ENCODE peak calls at places on chromosomes 1 and 21, in six cellular contexts. G, C, I, L, R and K are unnamed samples. For H3K4me1, the result is how much of the 10 kb centered on the place peaks cover.

GRCh38 chr1:203144661-203145060 is 17.1 kb downstream of the ADORA1 start:
- DNase-seq in G (no peak), C (peak), I (no peak), L (no peak), R (peak), K (no peak)

GRCh38 chr1:45246760-45247159 is 40.4 kb upstream of the ZSWIM5 start:
- DNase-seq in G (peak), C (peak), I (no peak), L (no peak), R (peak), K (no peak)

GRCh38 chr21:32726742-32727477 is 903 bp downstream of the SYNJ1 start:
- DNase-seq in G (peak), C (peak), I (peak), L (no peak), R (peak), K (peak)

GRCh38 chr1:214476958-214477870 is 74.2 kb downstream of the PTPN14 start:
- DNase-seq in G (peak), C (peak), I (no peak), L (no peak), R (peak), K (no peak)

GRCh38 chr1:6093611-6094010 is 47.9 kb downstream of the KCNAB2 start:
- DNase-seq in G (no peak), C (no peak), I (no peak), L (no peak), R (no peak), K (no peak)

GRCh38 chr1:152501704-152502103 is 8.9 kb upstream of the LCE5A start:
- DNase-seq in G (no peak), C (no peak), I (no peak), L (no peak), R (peak), K (no peak)

GRCh38 chr1:68442822-68443556 is 6.8 kb downstream of the RPE65 start:
- DNase-seq in G (peak), C (peak), I (peak), L (peak), R (peak), K (peak)

GRCh38 chr1:193355179-193355578 is 168.8 kb upstream of the B3GALT2 start:
- DNase-seq in G (peak), C (peak), I (peak), L (peak), R (peak), K (no peak)

GRCh38 chr21:37225440-37225839 is 41.7 kb downstream of the VPS26C start:
- DNase-seq in G (no peak), C (no peak), I (no peak), L (no peak), R (no peak), K (no peak)

GRCh38 chr1:157146244-157146643 is 8.0 kb upstream of the ETV3 start:
- DNase-seq in G (no peak), C (no peak), I (no peak), L (no peak), R (no peak), K (no peak)

GRCh38 chr1:52504720-52505119 is 48.2 kb downstream of the TUT4 start:
- DNase-seq in G (no peak), C (no peak), I (no peak), L (no peak), R (no peak), K (no peak)

GRCh38 chr1:225875044-225875822 is 6.9 kb downstream of the TMEM63A start:
- DNase-seq in G (no peak), C (no peak), I (peak), L (peak), R (no peak), K (no peak)

GRCh38 chr1:59526240-59526639 is 229.3 kb downstream of the FGGY start:
- DNase-seq in G (no peak), C (peak), I (no peak), L (no peak), R (peak), K (no peak)

GRCh38 chr1:183911285-183911684 is 106.4 kb downstream of the RGL1 start:
- DNase-seq in G (no peak), C (no peak), I (no peak), L (no peak), R (no peak), K (no peak)

GRCh38 chr21:36861595-36861883 is 104.9 kb downstream of the HLCS start:
- DNase-seq in G (no peak), C (peak), I (no peak), L (no peak), R (no peak), K (no peak)

GRCh38 chr1:54124472-54124871 is 28.3 kb downstream of the CDCP2 start:
- DNase-seq in G (no peak), C (no peak), I (peak), L (no peak), R (no peak), K (peak)

GRCh38 chr1:51264470-51264869 is 28.4 kb downstream of the RNF11 start:
- DNase-seq in G (peak), C (peak), I (no peak), L (peak), R (peak), K (no peak)

GRCh38 chr1:62230724-62231123 is 36.1 kb downstream of the L1TD1 start:
- DNase-seq in G (no peak), C (peak), I (no peak), L (peak), R (peak), K (no peak)

DNA sequence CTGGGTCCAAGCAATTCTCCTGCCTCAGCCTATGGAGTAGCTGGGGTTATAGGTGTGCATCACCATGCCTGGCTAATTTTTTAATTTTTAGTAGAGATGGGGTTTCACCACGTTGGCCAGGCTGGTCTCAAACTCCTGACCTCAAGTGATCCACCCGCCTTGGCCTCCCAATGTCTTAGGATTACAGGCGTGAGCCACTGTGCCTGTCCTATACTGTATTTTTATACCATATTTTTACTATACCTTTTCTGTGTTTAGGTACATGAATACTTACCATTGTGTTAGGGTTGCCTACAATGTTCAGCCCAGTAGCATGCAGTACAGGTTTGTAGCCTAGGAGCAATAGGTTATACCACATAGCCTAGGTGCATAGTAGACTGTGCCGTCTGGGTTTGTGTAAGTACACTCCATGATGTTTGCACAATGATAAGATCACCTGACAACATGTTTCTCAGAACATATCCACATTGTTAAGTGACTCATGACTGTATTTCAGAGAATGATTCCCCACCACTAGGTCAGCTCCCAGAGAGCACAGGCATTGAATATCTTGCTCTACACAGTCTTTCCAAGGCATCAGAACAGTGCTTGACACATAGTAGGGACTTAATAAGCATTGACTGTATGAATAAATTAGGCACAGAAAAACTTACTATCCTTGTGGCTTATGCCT is 6.0 kb upstream of the CITED4 start:
- DNase-seq in G (peak), C (peak), I (no peak), L (no peak), R (peak), K (no peak)
- H3K4me1 ChIP-seq in G (under half), C (under half), I (under half), L (under half), R (under half), K (under half)

DNA sequence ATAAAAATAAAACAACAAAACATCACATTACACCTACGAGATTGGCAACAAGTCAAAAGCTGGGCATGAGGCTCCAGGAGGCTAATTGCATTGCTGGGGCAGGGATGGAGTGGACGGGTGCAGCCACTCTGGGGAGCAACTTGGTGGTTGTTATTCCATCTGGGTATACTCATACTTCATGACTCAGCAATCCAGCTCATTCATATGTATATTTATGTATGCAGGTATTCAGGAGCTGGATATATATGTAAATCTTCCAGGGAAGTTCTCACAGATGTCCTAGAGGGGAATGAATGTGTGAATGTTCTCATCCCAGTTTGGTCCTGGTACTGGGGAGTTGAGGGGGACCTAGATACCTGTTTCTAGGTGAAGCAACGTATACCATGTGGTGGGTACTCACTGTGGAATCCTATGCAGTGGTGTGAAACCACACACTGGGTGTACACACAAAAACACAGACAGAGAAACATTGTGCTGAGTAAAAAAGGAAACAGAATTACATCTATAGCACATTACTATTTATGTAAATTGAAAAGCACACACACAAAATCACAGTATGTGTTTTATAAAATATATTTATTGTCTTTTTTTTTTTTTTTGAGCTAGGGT is 79.7 kb upstream of the RAB4A start:
- DNase-seq in G (peak), C (peak), I (no peak), L (no peak), R (peak), K (peak)
- H3K27ac ChIP-seq in G (no peak), C (no peak), I (no peak), L (no peak), R (no peak), K (no peak)

DNA sequence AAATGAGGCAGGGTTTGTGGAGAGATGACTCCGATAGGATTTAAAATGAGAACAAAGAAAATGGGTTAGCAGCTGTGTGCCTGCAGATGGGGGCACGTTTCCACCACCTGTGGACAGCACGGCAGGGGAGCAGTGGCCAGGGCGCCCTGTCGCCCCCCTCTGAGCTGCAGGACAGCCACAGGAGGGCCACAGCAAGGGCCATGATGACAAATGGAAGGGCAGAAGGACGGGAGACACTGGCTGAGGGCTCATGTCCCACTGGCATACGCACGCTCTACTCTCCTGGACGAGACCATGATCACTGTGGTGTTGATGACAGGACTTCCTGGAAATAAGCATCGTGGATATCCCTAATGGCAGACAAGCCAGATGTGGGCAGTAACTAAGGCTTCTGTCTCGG is 241.0 kb downstream of the SDCCAG8 start:
- DNase-seq in G (no peak), C (no peak), I (peak), L (no peak), R (no peak), K (no peak)
- H3K9ac ChIP-seq in G (no peak), C (no peak), I (no peak), L (no peak), R (no peak), K (no peak)

GRCh38 chr1:200454425-200454824 is 44.6 kb upstream of the ZNF281 start:
- DNase-seq in G (no peak), C (no peak), I (no peak), L (no peak), R (no peak), K (no peak)

GRCh38 chr1:200448034-200448762 is 38.4 kb upstream of the ZNF281 start:
- DNase-seq in G (no peak), C (no peak), I (no peak), L (no peak), R (no peak), K (no peak)

GRCh38 chr1:200457810-200458209 is 48.0 kb upstream of the ZNF281 start:
- DNase-seq in G (no peak), C (no peak), I (no peak), L (no peak), R (no peak), K (no peak)

GRCh38 chr1:200453544-200453905 is 43.7 kb upstream of the ZNF281 start:
- DNase-seq in G (peak), C (no peak), I (no peak), L (no peak), R (no peak), K (no peak)

DNA sequence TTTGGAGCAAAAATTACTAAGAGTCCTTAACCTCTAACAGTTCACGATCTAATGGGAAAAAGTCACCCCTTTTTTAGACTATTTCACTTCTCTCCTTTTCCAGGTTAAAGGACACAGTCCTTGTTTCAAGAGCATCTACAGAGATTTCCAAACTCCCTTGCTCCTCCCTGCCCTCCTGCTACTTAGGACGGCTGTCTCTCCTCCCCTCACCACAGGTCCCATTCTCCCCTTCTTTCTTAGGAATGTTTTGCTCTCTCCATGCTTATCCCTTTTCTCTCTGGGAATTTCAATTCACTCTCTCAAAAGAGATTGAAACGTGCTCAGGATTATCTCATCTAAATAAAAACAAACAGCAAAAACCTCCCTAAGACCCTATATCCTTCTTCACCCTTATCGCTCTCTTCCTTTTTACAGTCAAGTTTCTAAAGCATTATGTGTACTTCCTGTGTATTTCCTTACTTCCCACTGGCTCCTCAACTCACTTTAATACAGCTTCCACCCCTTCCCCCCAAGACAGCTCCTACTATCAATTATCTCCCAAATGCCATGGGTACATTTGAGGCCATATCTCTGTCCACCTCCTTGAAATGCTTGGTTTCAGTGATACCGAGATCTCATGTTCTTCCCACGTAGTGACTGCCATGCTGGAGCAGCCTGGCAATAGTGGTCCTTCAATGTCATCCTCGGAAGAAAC is 43.2 kb upstream of the ZNF281 start:
- DNase-seq in G (no peak), C (no peak), I (no peak), L (no peak), R (no peak), K (no peak)
- H3K4me1 ChIP-seq in G (under half), C (under half), I (under half), L (under half), R (under half), K (under half)

DNA sequence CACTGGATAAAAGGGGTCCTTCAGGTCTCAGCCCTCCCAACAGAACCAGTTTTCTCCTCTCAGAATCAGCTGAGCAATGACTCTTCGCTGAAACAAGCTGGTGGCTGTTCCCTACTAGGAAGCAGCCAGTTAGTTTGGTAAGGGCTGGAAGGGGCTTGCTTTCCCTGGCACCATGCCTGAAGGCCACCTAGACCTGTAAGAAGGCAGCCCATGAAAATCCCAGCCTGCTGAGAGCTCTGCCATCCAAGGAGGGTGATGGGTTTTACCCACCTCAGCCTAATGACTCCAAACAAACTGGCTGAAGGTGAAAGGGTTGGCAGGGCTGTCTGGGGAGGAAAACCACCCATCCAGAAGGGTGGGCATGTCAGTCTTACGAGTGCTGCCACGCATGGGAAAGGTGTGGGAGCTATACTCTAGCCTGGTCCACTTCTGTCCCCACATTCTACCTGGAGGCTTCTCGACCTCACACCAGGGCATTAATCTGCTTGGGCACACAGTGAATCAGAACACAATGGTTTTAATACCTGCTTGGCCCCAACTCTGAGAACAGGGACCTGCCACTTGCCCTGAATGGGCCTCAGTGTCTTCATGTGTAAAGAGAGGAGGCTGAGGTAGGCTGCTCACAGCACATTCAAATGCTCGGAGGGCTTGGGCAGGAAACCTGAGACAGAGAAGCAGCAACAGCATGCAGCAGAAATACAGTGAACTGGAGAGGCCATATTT is 53.1 kb downstream of the CD46 start:
- DNase-seq in G (no peak), C (no peak), I (no peak), L (no peak), R (no peak), K (no peak)
- H3K27ac ChIP-seq in G (peak), C (no peak), I (peak), L (no peak), R (peak), K (no peak)

GRCh38 chr1:102185260-102185659 is 188.5 kb upstream of the OLFM3 start:
- DNase-seq in G (no peak), C (no peak), I (no peak), L (no peak), R (no peak), K (no peak)
- H3K9ac ChIP-seq in G (no peak), C (no peak), I (no peak), L (no peak), R (no peak), K (no peak)

DNA sequence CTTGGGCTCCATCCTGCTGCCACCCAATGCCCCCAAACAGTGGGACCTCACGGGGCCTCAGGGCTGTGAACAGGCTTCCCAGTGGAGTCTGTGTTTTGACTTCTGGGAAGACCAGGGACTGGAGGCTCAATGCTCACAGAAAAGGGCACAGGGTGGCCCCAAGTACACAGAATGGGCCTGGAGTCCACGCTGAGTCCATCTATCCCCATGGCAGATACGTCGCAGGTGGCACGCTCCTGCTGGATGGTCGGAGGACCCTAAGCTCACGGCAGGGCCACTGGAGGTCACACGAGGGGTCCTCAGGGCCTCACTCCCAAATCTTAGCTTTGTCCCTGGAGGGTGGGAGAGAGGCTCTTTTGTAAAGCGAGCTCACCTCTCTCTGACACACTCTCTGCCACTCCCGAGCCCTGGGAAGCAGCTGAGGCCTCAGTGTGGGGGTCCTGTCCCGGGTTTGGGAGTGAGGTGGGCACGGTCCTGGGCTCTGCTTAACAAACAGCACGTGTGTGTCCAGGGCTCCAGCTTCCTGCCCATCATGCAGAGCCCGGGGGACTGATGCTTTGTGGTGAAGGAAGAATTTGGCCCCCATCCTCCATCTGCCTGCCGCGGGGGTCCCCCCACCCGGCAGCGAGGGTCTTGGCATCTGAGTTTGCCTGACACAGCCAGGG is 27.2 kb upstream of the TTC34 start:
- DNase-seq in G (no peak), C (no peak), I (no peak), L (no peak), R (no peak), K (no peak)
- H3K4me1 ChIP-seq in G (under half), C (under half), I (under half), L (under half), R (under half), K (under half)

GRCh38 chr1:40256401-40257084 is 1.5 kb upstream of the ZMPSTE24 start:
- DNase-seq in G (no peak), C (no peak), I (no peak), L (no peak), R (peak), K (no peak)
- H3K27ac ChIP-seq in G (peak), C (peak), I (peak), L (peak), R (peak), K (no peak)

GRCh38 chr1:246004281-246004680 is 502.8 kb downstream of the SMYD3 start:
- DNase-seq in G (no peak), C (no peak), I (peak), L (no peak), R (no peak), K (no peak)
- H3K9ac ChIP-seq in G (no peak), C (no peak), I (no peak), L (no peak), R (no peak), K (no peak)

DNA sequence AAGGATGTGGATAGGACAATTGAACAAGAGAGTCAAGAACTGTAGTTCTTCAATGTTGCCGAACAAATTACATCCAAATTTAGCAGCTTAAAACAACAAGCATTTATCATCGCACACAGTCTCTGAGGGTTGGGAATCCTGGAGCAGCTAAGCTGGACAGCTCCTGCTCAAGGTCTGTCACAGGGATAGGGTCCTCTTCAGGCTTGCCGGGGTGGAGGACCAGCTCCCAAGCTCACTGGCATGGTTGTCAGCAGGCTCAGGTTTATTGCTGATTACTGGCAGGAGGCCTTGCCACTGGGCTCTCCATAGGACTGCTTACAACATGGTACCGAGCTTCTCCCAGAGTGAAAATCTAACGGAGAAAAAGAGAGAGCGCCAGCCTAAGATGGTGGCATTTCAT is 22.1 kb upstream of the COX20 start:
- DNase-seq in G (no peak), C (no peak), I (no peak), L (no peak), R (no peak), K (peak)
- H3K4me1 ChIP-seq in G (under half), C (under half), I (under half), L (under half), R (under half), K (under half)